ENCODE peak calls at places on chromosomes 5 and 9, in six cellular contexts. One of them, this sample, is unnamed. For H3K4me1, the result is how much of the 10 kb centered on the place peaks cover.

GRCh38 chr5:1480217-1480616 is 35.0 kb upstream of the SLC6A3 start:
- DNase-seq in upper lobe of right lung: peak
- DNase-seq in CD8-positive, alpha-beta T cell: no peak
- DNase-seq in SK-N-SH: no peak
- DNase-seq in ovary: no peak
- DNase-seq in lower lobe of right lung: peak
- DNase-seq in this sample: no peak

GRCh38 chr9:18126776-18127175 is 347.2 kb upstream of the ADAMTSL1 start:
- DNase-seq in lower lobe of right lung: no peak
- DNase-seq in ovary: no peak
- DNase-seq in upper lobe of right lung: no peak
- DNase-seq in SK-N-SH: no peak
- DNase-seq in CD8-positive, alpha-beta T cell: no peak
- DNase-seq in this sample: no peak

GRCh38 chr5:140556438-140556837 is 835 bp downstream of the SRA1 start:
- DNase-seq in ovary: no peak
- DNase-seq in CD8-positive, alpha-beta T cell: no peak
- DNase-seq in SK-N-SH: peak
- DNase-seq in lower lobe of right lung: no peak
- DNase-seq in upper lobe of right lung: no peak
- DNase-seq in this sample: no peak

GRCh38 chr5:76766746-76767145 is 50.8 kb downstream of the F2R start:
- DNase-seq in CD8-positive, alpha-beta T cell: no peak
- DNase-seq in ovary: no peak
- DNase-seq in upper lobe of right lung: no peak
- DNase-seq in SK-N-SH: no peak
- DNase-seq in lower lobe of right lung: no peak
- DNase-seq in this sample: no peak

GRCh38 chr5:102666164-102666951 is 88.7 kb upstream of the PAM start:
- DNase-seq in CD8-positive, alpha-beta T cell: no peak
- DNase-seq in lower lobe of right lung: no peak
- DNase-seq in upper lobe of right lung: no peak
- DNase-seq in SK-N-SH: peak
- DNase-seq in ovary: peak
- DNase-seq in this sample: no peak

GRCh38 chr5:16179936-16180788 is 571 bp upstream of the MARCHF11 start:
- DNase-seq in upper lobe of right lung: peak
- DNase-seq in ovary: no peak
- DNase-seq in SK-N-SH: no peak
- DNase-seq in lower lobe of right lung: no peak
- DNase-seq in CD8-positive, alpha-beta T cell: no peak
- DNase-seq in this sample: no peak

GRCh38 chr9:114084282-114085073 is 6.4 kb upstream of the AMBP start:
- DNase-seq in SK-N-SH: no peak
- DNase-seq in ovary: no peak
- DNase-seq in CD8-positive, alpha-beta T cell: no peak
- DNase-seq in lower lobe of right lung: no peak
- DNase-seq in upper lobe of right lung: peak
- DNase-seq in this sample: no peak

GRCh38 chr5:146079695-146080361 is 25.5 kb downstream of the PLAC8L1 start:
- DNase-seq in CD8-positive, alpha-beta T cell: no peak
- DNase-seq in SK-N-SH: no peak
- DNase-seq in upper lobe of right lung: no peak
- DNase-seq in ovary: no peak
- DNase-seq in lower lobe of right lung: no peak
- DNase-seq in this sample: no peak

GRCh38 chr5:78499485-78499884 is 139.1 kb downstream of the SCAMP1 start:
- DNase-seq in upper lobe of right lung: no peak
- DNase-seq in CD8-positive, alpha-beta T cell: no peak
- DNase-seq in SK-N-SH: no peak
- DNase-seq in lower lobe of right lung: no peak
- DNase-seq in ovary: no peak
- DNase-seq in this sample: no peak
- H3K4me1 ChIP-seq in upper lobe of right lung: under half
- H3K4me1 ChIP-seq in CD8-positive, alpha-beta T cell: under half
- H3K4me1 ChIP-seq in SK-N-SH: under half
- H3K4me1 ChIP-seq in lower lobe of right lung: half or more
- H3K4me1 ChIP-seq in ovary: under half
- H3K4me1 ChIP-seq in this sample: under half

GRCh38 chr5:59037453-59038168 is 454.7 kb downstream of the RAB3C start:
- DNase-seq in upper lobe of right lung: no peak
- DNase-seq in SK-N-SH: no peak
- DNase-seq in CD8-positive, alpha-beta T cell: no peak
- DNase-seq in lower lobe of right lung: no peak
- DNase-seq in ovary: no peak
- DNase-seq in this sample: no peak
- H3K4me1 ChIP-seq in upper lobe of right lung: under half
- H3K4me1 ChIP-seq in SK-N-SH: under half
- H3K4me1 ChIP-seq in CD8-positive, alpha-beta T cell: under half
- H3K4me1 ChIP-seq in lower lobe of right lung: under half
- H3K4me1 ChIP-seq in ovary: under half
- H3K4me1 ChIP-seq in this sample: under half

GRCh38 chr9:14346826-14347407 is 33.0 kb upstream of the NFIB start:
- DNase-seq in CD8-positive, alpha-beta T cell: no peak
- DNase-seq in SK-N-SH: peak
- DNase-seq in lower lobe of right lung: no peak
- DNase-seq in ovary: no peak
- DNase-seq in upper lobe of right lung: no peak
- DNase-seq in this sample: no peak
- H3K4me1 ChIP-seq in CD8-positive, alpha-beta T cell: under half
- H3K4me1 ChIP-seq in SK-N-SH: under half
- H3K4me1 ChIP-seq in lower lobe of right lung: under half
- H3K4me1 ChIP-seq in ovary: under half
- H3K4me1 ChIP-seq in upper lobe of right lung: under half
- H3K4me1 ChIP-seq in this sample: under half

DNA sequence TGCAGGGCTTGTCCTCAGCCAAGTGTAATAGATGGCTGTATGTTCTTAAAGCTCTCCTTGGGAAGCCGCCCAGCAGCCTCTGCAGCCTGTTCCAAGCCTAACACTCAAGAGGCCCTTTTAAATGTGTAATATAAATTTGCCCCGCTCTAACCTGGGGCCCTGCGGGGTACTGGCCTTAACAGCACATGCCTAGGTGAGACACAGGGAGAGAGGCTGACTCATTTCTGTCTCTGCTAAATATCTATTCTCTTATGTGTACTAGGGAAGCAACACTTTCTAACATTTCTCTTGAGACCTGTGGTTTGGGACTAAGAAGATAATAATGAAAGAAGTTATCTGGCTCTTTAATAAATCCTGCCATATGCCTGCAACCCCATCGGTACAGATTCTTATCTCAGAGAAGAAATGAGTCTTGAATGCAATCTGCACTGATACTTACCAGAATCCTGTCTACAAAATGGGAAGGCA is 14.7 kb upstream of the TGFBI start:
- DNase-seq in lower lobe of right lung: peak
- DNase-seq in ovary: no peak
- DNase-seq in CD8-positive, alpha-beta T cell: no peak
- DNase-seq in upper lobe of right lung: peak
- DNase-seq in SK-N-SH: no peak
- DNase-seq in this sample: no peak
- H3K4me1 ChIP-seq in lower lobe of right lung: half or more
- H3K4me1 ChIP-seq in ovary: under half
- H3K4me1 ChIP-seq in CD8-positive, alpha-beta T cell: under half
- H3K4me1 ChIP-seq in upper lobe of right lung: under half
- H3K4me1 ChIP-seq in SK-N-SH: under half
- H3K4me1 ChIP-seq in this sample: under half

GRCh38 chr5:180648658-180649296 is 623 bp downstream of the FLT4 start:
- DNase-seq in lower lobe of right lung: no peak
- DNase-seq in SK-N-SH: peak
- DNase-seq in upper lobe of right lung: peak
- DNase-seq in ovary: no peak
- DNase-seq in CD8-positive, alpha-beta T cell: no peak
- DNase-seq in this sample: no peak

GRCh38 chr5:180647465-180647864 is 1.9 kb downstream of the FLT4 start:
- DNase-seq in lower lobe of right lung: no peak
- DNase-seq in CD8-positive, alpha-beta T cell: no peak
- DNase-seq in ovary: no peak
- DNase-seq in SK-N-SH: peak
- DNase-seq in upper lobe of right lung: peak
- DNase-seq in this sample: no peak

GRCh38 chr5:180646963-180647305 is 2.5 kb downstream of the FLT4 start:
- DNase-seq in SK-N-SH: peak
- DNase-seq in lower lobe of right lung: no peak
- DNase-seq in CD8-positive, alpha-beta T cell: no peak
- DNase-seq in upper lobe of right lung: peak
- DNase-seq in ovary: no peak
- DNase-seq in this sample: no peak

GRCh38 chr5:180649297-180650039 is at the start of gene FLT4:
- DNase-seq in SK-N-SH: peak
- DNase-seq in ovary: no peak
- DNase-seq in upper lobe of right lung: peak
- DNase-seq in CD8-positive, alpha-beta T cell: no peak
- DNase-seq in lower lobe of right lung: no peak
- DNase-seq in this sample: no peak

DNA sequence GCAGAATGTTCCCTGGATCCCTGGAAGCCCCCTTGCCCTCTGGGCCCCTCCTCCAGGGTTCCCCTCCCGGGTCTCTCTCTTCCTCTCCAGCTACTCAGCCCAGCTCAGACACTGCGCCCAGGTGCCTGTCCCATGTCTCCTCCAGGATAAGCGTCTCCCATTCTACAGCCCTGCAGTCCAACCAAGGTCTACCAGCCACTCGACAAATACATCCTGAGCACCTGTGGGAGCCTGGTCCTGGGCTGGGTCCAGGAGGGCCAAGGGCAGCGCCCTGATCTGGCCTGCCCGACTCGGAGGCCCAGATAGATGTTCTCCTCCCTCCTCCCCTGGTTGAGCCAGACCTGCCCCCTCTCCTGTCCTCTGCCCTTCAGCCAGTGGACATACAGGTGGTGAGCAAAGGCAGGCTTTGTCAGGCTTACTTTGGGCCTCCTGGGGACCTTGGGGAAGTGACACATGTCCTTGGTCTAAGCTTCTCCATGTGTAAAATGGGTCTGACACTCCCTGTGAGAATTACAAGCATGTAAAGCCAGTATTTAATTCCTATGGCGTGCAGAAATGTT is 1.4 kb downstream of the FLT4 start:
- DNase-seq in CD8-positive, alpha-beta T cell: no peak
- DNase-seq in lower lobe of right lung: no peak
- DNase-seq in upper lobe of right lung: peak
- DNase-seq in SK-N-SH: peak
- DNase-seq in ovary: no peak
- DNase-seq in this sample: no peak
- H3K4me1 ChIP-seq in CD8-positive, alpha-beta T cell: under half
- H3K4me1 ChIP-seq in lower lobe of right lung: under half
- H3K4me1 ChIP-seq in upper lobe of right lung: under half
- H3K4me1 ChIP-seq in SK-N-SH: under half
- H3K4me1 ChIP-seq in ovary: under half
- H3K4me1 ChIP-seq in this sample: under half

DNA sequence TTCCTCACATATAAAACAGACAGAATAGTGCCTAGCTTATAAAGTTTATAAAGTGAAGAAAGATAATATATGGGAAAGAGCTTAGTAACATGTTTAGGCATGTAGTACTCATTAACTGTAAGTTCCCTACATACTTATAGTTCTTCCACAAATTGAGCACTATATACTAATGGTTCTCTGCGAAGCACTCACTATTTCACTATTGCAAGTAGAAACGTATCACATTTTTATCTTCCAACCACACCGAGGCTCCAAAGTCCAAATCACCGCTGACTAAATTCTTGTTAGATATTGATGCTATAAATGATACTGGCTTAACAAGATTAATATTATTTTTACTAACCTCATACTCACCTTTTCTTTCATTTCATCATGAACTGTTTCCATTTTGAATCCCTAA is 61.0 kb downstream of the FBXW11 start:
- DNase-seq in CD8-positive, alpha-beta T cell: no peak
- DNase-seq in upper lobe of right lung: no peak
- DNase-seq in ovary: no peak
- DNase-seq in lower lobe of right lung: no peak
- DNase-seq in SK-N-SH: no peak
- DNase-seq in this sample: no peak
- H3K4me1 ChIP-seq in CD8-positive, alpha-beta T cell: under half
- H3K4me1 ChIP-seq in upper lobe of right lung: under half
- H3K4me1 ChIP-seq in ovary: under half
- H3K4me1 ChIP-seq in lower lobe of right lung: under half
- H3K4me1 ChIP-seq in SK-N-SH: under half
- H3K4me1 ChIP-seq in this sample: under half

GRCh38 chr5:179820483-179821297 is at the start of gene SQSTM1:
- DNase-seq in CD8-positive, alpha-beta T cell: peak
- DNase-seq in upper lobe of right lung: peak
- DNase-seq in ovary: peak
- DNase-seq in SK-N-SH: peak
- DNase-seq in lower lobe of right lung: peak
- DNase-seq in this sample: no peak
- H3K4me1 ChIP-seq in CD8-positive, alpha-beta T cell: under half
- H3K4me1 ChIP-seq in upper lobe of right lung: half or more
- H3K4me1 ChIP-seq in ovary: under half
- H3K4me1 ChIP-seq in SK-N-SH: under half
- H3K4me1 ChIP-seq in lower lobe of right lung: half or more
- H3K4me1 ChIP-seq in this sample: under half

GRCh38 chr5:150598046-150598445 is 42.4 kb upstream of the SYNPO start:
- DNase-seq in lower lobe of right lung: peak
- DNase-seq in CD8-positive, alpha-beta T cell: no peak
- DNase-seq in upper lobe of right lung: peak
- DNase-seq in ovary: no peak
- DNase-seq in SK-N-SH: no peak
- DNase-seq in this sample: no peak
- H3K4me1 ChIP-seq in lower lobe of right lung: half or more
- H3K4me1 ChIP-seq in CD8-positive, alpha-beta T cell: under half
- H3K4me1 ChIP-seq in upper lobe of right lung: under half
- H3K4me1 ChIP-seq in ovary: under half
- H3K4me1 ChIP-seq in SK-N-SH: half or more
- H3K4me1 ChIP-seq in this sample: under half

GRCh38 chr5:125004009-125004408 is 257.6 kb upstream of the ZNF608 start:
- DNase-seq in upper lobe of right lung: no peak
- DNase-seq in ovary: no peak
- DNase-seq in lower lobe of right lung: no peak
- DNase-seq in SK-N-SH: no peak
- DNase-seq in CD8-positive, alpha-beta T cell: no peak
- DNase-seq in this sample: no peak
- H3K4me1 ChIP-seq in upper lobe of right lung: under half
- H3K4me1 ChIP-seq in ovary: under half
- H3K4me1 ChIP-seq in lower lobe of right lung: under half
- H3K4me1 ChIP-seq in SK-N-SH: under half
- H3K4me1 ChIP-seq in CD8-positive, alpha-beta T cell: under half
- H3K4me1 ChIP-seq in this sample: under half

This sample was measured in NT2/D1.